ENCODE peak calls at places on chromosomes 3 and 15, in six cellular contexts. U is HepG2, V is A549, C is GM12878, Q is H1, H is K562. L is an unnamed sample.
A peak's percentile ranks its signal among the peaks of the same experiment; 100 is the strongest.

GRCh38 chr3:185067173-185067572 is 85.7 kb downstream of the C3orf70 start:
- DNase-seq in U (no peak), V (no peak), C (no peak), Q (peak; percentile 29), H (no peak), L (no peak)

GRCh38 chr3:170714562-170715535 is 129.0 kb upstream of the SLC7A14 start:
- DNase-seq in U (no peak), V (no peak), C (no peak), Q (no peak), H (no peak), L (no peak)

GRCh38 chr3:161939919-161940693 is 443.5 kb downstream of the OTOL1 start:
- DNase-seq in U (no peak), V (no peak), C (no peak), Q (no peak), H (no peak), L (no peak)

GRCh38 chr3:116201032-116201690 is 244.1 kb downstream of the LSAMP start:
- DNase-seq in U (no peak), V (no peak), C (no peak), Q (no peak), H (no peak), L (no peak)

GRCh38 chr3:126493731-126494130 is 18.0 kb upstream of the ZXDC start:
- DNase-seq in U (no peak), V (no peak), C (no peak), Q (no peak), H (no peak), L (no peak)

GRCh38 chr3:108677811-108678210 is 79.4 kb downstream of the RETNLB start:
- DNase-seq in U (no peak), V (no peak), C (no peak), Q (no peak), H (peak; percentile 24), L (no peak)

GRCh38 chr3:184066211-184066610 is 13.4 kb downstream of the HTR3C start:
- DNase-seq in U (no peak), V (no peak), C (no peak), Q (no peak), H (no peak), L (no peak)

GRCh38 chr3:38702231-38702630 is 52.7 kb upstream of the SCN5A start:
- DNase-seq in U (no peak), V (no peak), C (no peak), Q (no peak), H (no peak), L (no peak)

GRCh38 chr3:62936626-62937254 is 61.5 kb upstream of the CADPS start:
- DNase-seq in U (no peak), V (no peak), C (no peak), Q (no peak), H (no peak), L (no peak)

GRCh38 chr15:29969587-29970401 is 113.0 kb upstream of the GOLGA8J start:
- DNase-seq in U (no peak), V (no peak), C (no peak), Q (no peak), H (no peak), L (no peak)

GRCh38 chr3:52292247-52293065 is 4.8 kb downstream of the GLYCTK start:
- DNase-seq in U (no peak), V (no peak), C (no peak), Q (no peak), H (no peak), L (no peak)

GRCh38 chr15:96887730-96888129 is 557.2 kb downstream of the NR2F2 start:
- DNase-seq in U (no peak), V (no peak), C (no peak), Q (no peak), H (no peak), L (no peak)

GRCh38 chr3:170740285-170740684 is 129.7 kb downstream of the RPL22L1 start:
- DNase-seq in U (no peak), V (no peak), C (no peak), Q (no peak), H (no peak), L (no peak)

GRCh38 chr3:154003649-154004048 is 117.5 kb upstream of the ARHGEF26 start:
- DNase-seq in U (no peak), V (no peak), C (no peak), Q (no peak), H (no peak), L (no peak)

GRCh38 chr3:98445949-98446406 is 17.0 kb upstream of the OR5K1 start:
- DNase-seq in U (no peak), V (no peak), C (peak; percentile 48), Q (no peak), H (no peak), L (no peak)

GRCh38 chr3:45951946-45952345 is 8.7 kb downstream of the CXCR6 start:
- DNase-seq in U (no peak), V (no peak), C (no peak), Q (no peak), H (no peak), L (no peak)

GRCh38 chr3:14256561-14257342 is 78.1 kb downstream of the LSM3 start:
- DNase-seq in U (no peak), V (no peak), C (no peak), Q (no peak), H (peak; percentile 54), L (no peak)

GRCh38 chr3:86830566-86830965 is 160.4 kb downstream of the VGLL3 start:
- DNase-seq in U (no peak), V (no peak), C (no peak), Q (no peak), H (no peak), L (no peak)

GRCh38 chr3:124209426-124209825 is 217.5 kb upstream of the ROPN1 start:
- DNase-seq in U (no peak), V (no peak), C (no peak), Q (no peak), H (no peak), L (no peak)

GRCh38 chr3:151999936-152000335 is 126.5 kb downstream of the SUCNR1 start:
- DNase-seq in U (no peak), V (no peak), C (no peak), Q (no peak), H (no peak), L (no peak)

GRCh38 chr3:50297896-50298725 is 1.1 kb downstream of the HYAL3 start:
- DNase-seq in U (no peak), V (peak; percentile 32), C (no peak), Q (peak; percentile 52), H (peak; percentile 36), L (peak; percentile 42)

GRCh38 chr3:194998417-194998816 is 272.5 kb downstream of the XXYLT1 start:
- DNase-seq in U (no peak), V (no peak), C (no peak), Q (no peak), H (no peak), L (no peak)

GRCh38 chr3:79247367-79248103 is 520.3 kb downstream of the ROBO1 start:
- DNase-seq in U (no peak), V (no peak), C (no peak), Q (no peak), H (no peak), L (no peak)

GRCh38 chr3:101821503-101821902 is 27.8 kb upstream of the NFKBIZ start:
- DNase-seq in U (no peak), V (no peak), C (no peak), Q (no peak), H (no peak), L (no peak)

GRCh38 chr3:12509466-12509865 is 25.2 kb downstream of the TSEN2 start:
- DNase-seq in U (no peak), V (no peak), C (no peak), Q (no peak), H (no peak), L (no peak)

GRCh38 chr3:126914226-126914625 is 68.7 kb upstream of the PLXNA1 start:
- DNase-seq in U (no peak), V (no peak), C (no peak), Q (no peak), H (no peak), L (no peak)

GRCh38 chr3:181720281-181720680 is 8.6 kb downstream of the SOX2 start:
- DNase-seq in U (no peak), V (no peak), C (no peak), Q (peak; percentile 47), H (peak; percentile 64), L (no peak)

GRCh38 chr3:194271459-194272035 is 79.6 kb downstream of the CPN2 start:
- DNase-seq in U (no peak), V (no peak), C (no peak), Q (no peak), H (no peak), L (no peak)

GRCh38 chr3:154668835-154669234 is 238.8 kb upstream of the GPR149 start:
- DNase-seq in U (no peak), V (no peak), C (no peak), Q (no peak), H (no peak), L (no peak)

GRCh38 chr3:105564546-105565288 is 198.0 kb downstream of the ALCAM start:
- DNase-seq in U (no peak), V (no peak), C (no peak), Q (no peak), H (no peak), L (no peak)

GRCh38 chr3:35675206-35675605 is 35.9 kb downstream of the ARPP21 start:
- DNase-seq in U (no peak), V (no peak), C (no peak), Q (no peak), H (no peak), L (no peak)
- TF ChIP-seq CHD2 in U (no peak), V (no peak), C (no peak), Q (no peak), H (no peak), L (no peak)

GRCh38 chr15:50458301-50458700 is 34.1 kb downstream of the USP8 start:
- DNase-seq in U (no peak), V (no peak), C (no peak), Q (no peak), H (no peak), L (no peak)

GRCh38 chr15:50458713-50459112 is 34.5 kb downstream of the USP8 start:
- DNase-seq in U (no peak), V (no peak), C (no peak), Q (no peak), H (no peak), L (no peak)

GRCh38 chr15:50463423-50464358 is 39.5 kb downstream of the USP8 start:
- DNase-seq in U (peak; percentile 12), V (no peak), C (no peak), Q (no peak), H (no peak), L (no peak)
- TF ChIP-seq CHD2 in U (no peak), V (no peak), C (no peak), Q (no peak), H (no peak), L (no peak)

GRCh38 chr15:75578206-75578947 is 738 bp downstream of the PTPN9 start:
- DNase-seq in U (no peak), V (no peak), C (no peak), Q (peak; percentile 63), H (peak; percentile 53), L (peak; percentile 75)
- TF ChIP-seq CHD2 in U (no peak), V (no peak), C (no peak), Q (no peak), H (no peak), L (no peak)

GRCh38 chr15:33923446-33923845 is 44.9 kb upstream of the CHRM5 start:
- DNase-seq in U (no peak), V (no peak), C (no peak), Q (no peak), H (no peak), L (no peak)

DNA sequence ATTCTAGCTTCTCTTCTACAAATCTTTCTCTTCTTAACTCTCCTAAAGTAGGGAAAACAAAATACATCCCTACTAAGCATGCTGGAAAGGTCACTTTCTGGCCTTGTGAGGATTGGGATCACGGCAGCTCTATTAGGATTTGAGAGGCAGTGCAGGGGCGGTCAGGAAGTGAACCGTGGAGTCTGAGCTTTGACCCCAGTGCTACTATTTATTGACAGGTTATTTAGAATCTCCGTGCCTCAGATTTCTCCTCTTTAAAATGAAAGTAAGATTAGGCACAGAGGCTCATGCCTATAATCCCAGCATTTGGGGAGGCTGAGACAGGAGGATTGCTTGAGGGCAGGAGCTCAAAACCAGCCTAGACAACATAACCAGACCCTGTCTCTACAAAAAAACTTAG is 42.0 kb upstream of the CHRM5 start:
- DNase-seq in U (peak; percentile 6), V (no peak), C (no peak), Q (no peak), H (no peak), L (no peak)
- TF ChIP-seq CHD2 in U (no peak), V (no peak), C (no peak), Q (no peak), H (no peak), L (no peak)

L was measured in SK-N-SH.